ENCODE peak calls at places on chromosomes 13 and 19, in seven cellular contexts. One of them, this sample, is unnamed. For H3K36me3, the result is how much of the 10 kb centered on the place peaks cover.

GRCh38 chr19:12778020-12778904 is 2.9 kb upstream of the HOOK2 start:
- DNase-seq in sigmoid colon: peak
- DNase-seq in brain microvascular endothelial cell: peak
- DNase-seq in upper lobe of left lung: peak
- DNase-seq in body of pancreas: peak
- DNase-seq in hepatocyte: peak
- DNase-seq in heart right ventricle: peak
- DNase-seq in this sample: peak

GRCh38 chr19:48966541-48967345 is 1.6 kb downstream of the FTL start:
- DNase-seq in brain microvascular endothelial cell: no peak
- DNase-seq in hepatocyte: no peak
- DNase-seq in upper lobe of left lung: no peak
- DNase-seq in body of pancreas: no peak
- DNase-seq in heart right ventricle: no peak
- DNase-seq in sigmoid colon: no peak
- DNase-seq in this sample: no peak

GRCh38 chr13:20796791-20797513 is 23.2 kb upstream of the EEF1AKMT1 start:
- DNase-seq in body of pancreas: no peak
- DNase-seq in upper lobe of left lung: no peak
- DNase-seq in brain microvascular endothelial cell: no peak
- DNase-seq in heart right ventricle: no peak
- DNase-seq in sigmoid colon: no peak
- DNase-seq in hepatocyte: no peak
- DNase-seq in this sample: peak

GRCh38 chr13:84481958-84482357 is 599.7 kb upstream of the SLITRK1 start:
- DNase-seq in body of pancreas: no peak
- DNase-seq in sigmoid colon: no peak
- DNase-seq in brain microvascular endothelial cell: peak
- DNase-seq in heart right ventricle: no peak
- DNase-seq in hepatocyte: no peak
- DNase-seq in upper lobe of left lung: no peak
- DNase-seq in this sample: peak

GRCh38 chr13:43469791-43470190 is 317.0 kb downstream of the ENOX1 start:
- DNase-seq in sigmoid colon: no peak
- DNase-seq in brain microvascular endothelial cell: no peak
- DNase-seq in hepatocyte: no peak
- DNase-seq in heart right ventricle: no peak
- DNase-seq in upper lobe of left lung: no peak
- DNase-seq in body of pancreas: no peak
- DNase-seq in this sample: no peak

GRCh38 chr19:1161716-1162115 is 12.4 kb downstream of the SBNO2 start:
- DNase-seq in sigmoid colon: no peak
- DNase-seq in upper lobe of left lung: peak
- DNase-seq in body of pancreas: no peak
- DNase-seq in hepatocyte: no peak
- DNase-seq in heart right ventricle: no peak
- DNase-seq in brain microvascular endothelial cell: no peak
- DNase-seq in this sample: no peak

GRCh38 chr13:44148159-44148929 is 225.3 kb upstream of the SERP2 start:
- DNase-seq in brain microvascular endothelial cell: no peak
- DNase-seq in body of pancreas: no peak
- DNase-seq in sigmoid colon: no peak
- DNase-seq in heart right ventricle: no peak
- DNase-seq in hepatocyte: no peak
- DNase-seq in upper lobe of left lung: no peak
- DNase-seq in this sample: no peak

GRCh38 chr19:35095667-35096368 is 19.8 kb upstream of the FXYD3 start:
- DNase-seq in upper lobe of left lung: no peak
- DNase-seq in heart right ventricle: no peak
- DNase-seq in brain microvascular endothelial cell: no peak
- DNase-seq in sigmoid colon: no peak
- DNase-seq in body of pancreas: peak
- DNase-seq in hepatocyte: no peak
- DNase-seq in this sample: no peak

GRCh38 chr19:50717891-50718254 is 1.7 kb downstream of the SHANK1 start:
- DNase-seq in hepatocyte: no peak
- DNase-seq in body of pancreas: no peak
- DNase-seq in brain microvascular endothelial cell: no peak
- DNase-seq in sigmoid colon: no peak
- DNase-seq in upper lobe of left lung: no peak
- DNase-seq in heart right ventricle: no peak
- DNase-seq in this sample: no peak

GRCh38 chr19:28908941-28909340 is 304.0 kb downstream of the UQCRFS1 start:
- DNase-seq in body of pancreas: no peak
- DNase-seq in heart right ventricle: no peak
- DNase-seq in brain microvascular endothelial cell: no peak
- DNase-seq in sigmoid colon: no peak
- DNase-seq in upper lobe of left lung: no peak
- DNase-seq in hepatocyte: no peak
- DNase-seq in this sample: no peak

GRCh38 chr19:48415395-48415794 is 21.9 kb downstream of the GRIN2D start:
- DNase-seq in upper lobe of left lung: peak
- DNase-seq in body of pancreas: peak
- DNase-seq in brain microvascular endothelial cell: peak
- DNase-seq in hepatocyte: peak
- DNase-seq in sigmoid colon: peak
- DNase-seq in heart right ventricle: peak
- DNase-seq in this sample: peak

GRCh38 chr13:85241045-85241444 is 558.2 kb downstream of the SLITRK6 start:
- DNase-seq in sigmoid colon: no peak
- DNase-seq in hepatocyte: no peak
- DNase-seq in heart right ventricle: no peak
- DNase-seq in brain microvascular endothelial cell: peak
- DNase-seq in upper lobe of left lung: peak
- DNase-seq in body of pancreas: no peak
- DNase-seq in this sample: peak

GRCh38 chr19:3699071-3699740 is 1.1 kb downstream of the PIP5K1C start:
- DNase-seq in hepatocyte: peak
- DNase-seq in heart right ventricle: peak
- DNase-seq in sigmoid colon: peak
- DNase-seq in body of pancreas: peak
- DNase-seq in brain microvascular endothelial cell: no peak
- DNase-seq in upper lobe of left lung: peak
- DNase-seq in this sample: peak

GRCh38 chr19:33293255-33294057 is 8.9 kb downstream of the CEBPA start:
- DNase-seq in upper lobe of left lung: peak
- DNase-seq in brain microvascular endothelial cell: peak
- DNase-seq in heart right ventricle: no peak
- DNase-seq in sigmoid colon: no peak
- DNase-seq in hepatocyte: peak
- DNase-seq in body of pancreas: peak
- DNase-seq in this sample: peak

GRCh38 chr13:79593611-79594275 is 112.8 kb downstream of the NDFIP2 start:
- DNase-seq in sigmoid colon: no peak
- DNase-seq in body of pancreas: no peak
- DNase-seq in upper lobe of left lung: no peak
- DNase-seq in hepatocyte: no peak
- DNase-seq in heart right ventricle: no peak
- DNase-seq in brain microvascular endothelial cell: peak
- DNase-seq in this sample: peak

GRCh38 chr13:20127563-20128458 is 33.0 kb downstream of the GJA3 start:
- DNase-seq in brain microvascular endothelial cell: no peak
- DNase-seq in upper lobe of left lung: peak
- DNase-seq in hepatocyte: peak
- DNase-seq in sigmoid colon: peak
- DNase-seq in heart right ventricle: peak
- DNase-seq in body of pancreas: peak
- DNase-seq in this sample: peak

GRCh38 chr19:16064209-16064889 is 11.9 kb upstream of the TPM4 start:
- DNase-seq in hepatocyte: no peak
- DNase-seq in sigmoid colon: no peak
- DNase-seq in heart right ventricle: no peak
- DNase-seq in body of pancreas: no peak
- DNase-seq in upper lobe of left lung: no peak
- DNase-seq in brain microvascular endothelial cell: no peak
- DNase-seq in this sample: no peak

GRCh38 chr13:107099661-107100060 is 531.7 kb upstream of the ARGLU1 start:
- DNase-seq in brain microvascular endothelial cell: peak
- DNase-seq in upper lobe of left lung: no peak
- DNase-seq in sigmoid colon: no peak
- DNase-seq in hepatocyte: no peak
- DNase-seq in heart right ventricle: no peak
- DNase-seq in body of pancreas: no peak
- DNase-seq in this sample: peak

GRCh38 chr19:2164020-2164988 is 571 bp downstream of the DOT1L start:
- DNase-seq in heart right ventricle: no peak
- DNase-seq in hepatocyte: peak
- DNase-seq in brain microvascular endothelial cell: no peak
- DNase-seq in body of pancreas: no peak
- DNase-seq in upper lobe of left lung: no peak
- DNase-seq in sigmoid colon: peak
- DNase-seq in this sample: no peak

GRCh38 chr19:34136127-34136526 is 36.2 kb upstream of the LSM14A start:
- DNase-seq in hepatocyte: peak
- DNase-seq in upper lobe of left lung: no peak
- DNase-seq in brain microvascular endothelial cell: no peak
- DNase-seq in sigmoid colon: no peak
- DNase-seq in body of pancreas: no peak
- DNase-seq in heart right ventricle: no peak
- DNase-seq in this sample: no peak

GRCh38 chr19:42140125-42140754 is 8.0 kb upstream of the POU2F2 start:
- DNase-seq in hepatocyte: peak
- DNase-seq in sigmoid colon: no peak
- DNase-seq in body of pancreas: peak
- DNase-seq in brain microvascular endothelial cell: peak
- DNase-seq in heart right ventricle: peak
- DNase-seq in upper lobe of left lung: peak
- DNase-seq in this sample: peak

GRCh38 chr13:44420376-44421220 is 47.0 kb downstream of the SERP2 start:
- DNase-seq in brain microvascular endothelial cell: no peak
- DNase-seq in heart right ventricle: no peak
- DNase-seq in body of pancreas: no peak
- DNase-seq in upper lobe of left lung: no peak
- DNase-seq in sigmoid colon: no peak
- DNase-seq in hepatocyte: no peak
- DNase-seq in this sample: no peak

GRCh38 chr13:23180711-23181110 is at the start of gene SGCG:
- DNase-seq in upper lobe of left lung: no peak
- DNase-seq in heart right ventricle: no peak
- DNase-seq in hepatocyte: no peak
- DNase-seq in sigmoid colon: no peak
- DNase-seq in body of pancreas: no peak
- DNase-seq in brain microvascular endothelial cell: no peak
- DNase-seq in this sample: no peak

GRCh38 chr19:43555185-43555770 is 20.0 kb downstream of the XRCC1 start:
- DNase-seq in hepatocyte: peak
- DNase-seq in heart right ventricle: no peak
- DNase-seq in body of pancreas: peak
- DNase-seq in brain microvascular endothelial cell: peak
- DNase-seq in upper lobe of left lung: peak
- DNase-seq in sigmoid colon: peak
- DNase-seq in this sample: peak
- H3K36me3 ChIP-seq in hepatocyte: under half
- H3K36me3 ChIP-seq in heart right ventricle: half or more
- H3K36me3 ChIP-seq in body of pancreas: under half
- H3K36me3 ChIP-seq in brain microvascular endothelial cell: under half
- H3K36me3 ChIP-seq in upper lobe of left lung: under half
- H3K36me3 ChIP-seq in sigmoid colon: half or more
- H3K36me3 ChIP-seq in this sample: under half

GRCh38 chr19:46605356-46605821 is 4.3 kb downstream of the CALM3 start:
- DNase-seq in upper lobe of left lung: no peak
- DNase-seq in hepatocyte: no peak
- DNase-seq in heart right ventricle: no peak
- DNase-seq in body of pancreas: no peak
- DNase-seq in brain microvascular endothelial cell: no peak
- DNase-seq in sigmoid colon: peak
- DNase-seq in this sample: no peak
- H3K36me3 ChIP-seq in upper lobe of left lung: under half
- H3K36me3 ChIP-seq in hepatocyte: under half
- H3K36me3 ChIP-seq in heart right ventricle: under half
- H3K36me3 ChIP-seq in body of pancreas: under half
- H3K36me3 ChIP-seq in brain microvascular endothelial cell: under half
- H3K36me3 ChIP-seq in sigmoid colon: under half
- H3K36me3 ChIP-seq in this sample: under half

GRCh38 chr19:55406091-55406868 is 1.3 kb downstream of the UBE2S start:
- DNase-seq in sigmoid colon: no peak
- DNase-seq in upper lobe of left lung: no peak
- DNase-seq in brain microvascular endothelial cell: no peak
- DNase-seq in body of pancreas: no peak
- DNase-seq in hepatocyte: no peak
- DNase-seq in heart right ventricle: no peak
- DNase-seq in this sample: no peak

GRCh38 chr19:55398200-55398947 is 9.2 kb downstream of the UBE2S start:
- DNase-seq in heart right ventricle: no peak
- DNase-seq in hepatocyte: no peak
- DNase-seq in upper lobe of left lung: peak
- DNase-seq in body of pancreas: no peak
- DNase-seq in brain microvascular endothelial cell: no peak
- DNase-seq in sigmoid colon: no peak
- DNase-seq in this sample: no peak

GRCh38 chr19:55400281-55401087 is 7.1 kb downstream of the UBE2S start:
- DNase-seq in hepatocyte: no peak
- DNase-seq in heart right ventricle: no peak
- DNase-seq in brain microvascular endothelial cell: no peak
- DNase-seq in body of pancreas: no peak
- DNase-seq in sigmoid colon: no peak
- DNase-seq in upper lobe of left lung: no peak
- DNase-seq in this sample: no peak

GRCh38 chr19:55405638-55406037 is 1.9 kb downstream of the UBE2S start:
- DNase-seq in upper lobe of left lung: no peak
- DNase-seq in body of pancreas: no peak
- DNase-seq in sigmoid colon: no peak
- DNase-seq in hepatocyte: no peak
- DNase-seq in heart right ventricle: no peak
- DNase-seq in brain microvascular endothelial cell: no peak
- DNase-seq in this sample: no peak

DNA sequence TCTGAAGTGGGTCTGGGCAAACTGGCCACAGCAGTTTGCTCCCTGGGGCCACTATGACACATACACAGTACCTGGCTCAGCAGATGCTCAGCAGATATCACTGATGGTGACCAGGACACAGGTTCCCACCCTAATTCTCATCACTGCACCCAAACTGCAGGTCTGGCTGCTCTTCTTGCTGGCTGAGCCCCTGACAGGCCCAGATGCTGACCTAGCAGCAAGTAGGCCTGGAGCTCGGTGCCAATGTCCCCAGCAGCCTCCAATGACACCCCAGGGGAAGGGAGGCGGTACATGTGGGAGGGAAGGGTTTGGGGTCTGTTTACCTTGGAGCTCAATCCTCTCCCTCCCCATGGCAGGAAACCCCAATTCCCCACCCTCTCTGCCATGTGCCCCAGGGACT is 5.1 kb downstream of the UBE2S start:
- DNase-seq in body of pancreas: no peak
- DNase-seq in brain microvascular endothelial cell: no peak
- DNase-seq in hepatocyte: no peak
- DNase-seq in sigmoid colon: no peak
- DNase-seq in upper lobe of left lung: no peak
- DNase-seq in heart right ventricle: no peak
- DNase-seq in this sample: no peak
- H3K36me3 ChIP-seq in body of pancreas: under half
- H3K36me3 ChIP-seq in brain microvascular endothelial cell: under half
- H3K36me3 ChIP-seq in hepatocyte: under half
- H3K36me3 ChIP-seq in sigmoid colon: half or more
- H3K36me3 ChIP-seq in upper lobe of left lung: under half
- H3K36me3 ChIP-seq in heart right ventricle: half or more
- H3K36me3 ChIP-seq in this sample: under half

DNA sequence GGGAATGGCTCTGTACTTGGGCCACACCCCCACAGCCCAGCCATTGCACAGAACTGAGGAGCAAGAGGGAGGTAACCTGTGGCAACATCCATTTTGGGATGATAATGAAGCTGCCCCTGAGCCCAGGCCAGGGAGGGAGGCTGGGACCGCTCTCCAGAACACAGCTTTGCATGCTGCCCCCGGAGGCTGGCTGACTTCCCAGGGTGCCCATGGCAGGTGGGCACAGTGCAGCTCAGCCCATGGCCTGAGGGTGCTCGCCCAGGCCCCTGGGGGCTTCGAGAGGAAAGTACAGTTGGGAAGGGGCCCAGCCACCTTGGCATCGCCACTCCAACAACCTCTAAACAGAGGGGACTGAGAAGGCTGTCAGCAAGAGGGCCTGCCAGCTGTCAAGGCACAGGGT is 5.7 kb downstream of the COPE start:
- DNase-seq in body of pancreas: no peak
- DNase-seq in brain microvascular endothelial cell: no peak
- DNase-seq in heart right ventricle: no peak
- DNase-seq in hepatocyte: no peak
- DNase-seq in sigmoid colon: no peak
- DNase-seq in upper lobe of left lung: no peak
- DNase-seq in this sample: no peak
- H3K36me3 ChIP-seq in body of pancreas: under half
- H3K36me3 ChIP-seq in brain microvascular endothelial cell: under half
- H3K36me3 ChIP-seq in heart right ventricle: under half
- H3K36me3 ChIP-seq in hepatocyte: under half
- H3K36me3 ChIP-seq in sigmoid colon: half or more
- H3K36me3 ChIP-seq in upper lobe of left lung: under half
- H3K36me3 ChIP-seq in this sample: under half

This sample was measured in astrocyte.